ENCODE peak calls at places on chromosome 6, in six cellular contexts. S, H, C, F, B and O are unnamed samples.

GRCh38 chr6:34202329-34203201 is 34.1 kb upstream of the HMGA1 start:
- DNase-seq in S (no peak), H (no peak), C (no peak), F (no peak), B (no peak), O (peak)

GRCh38 chr6:10099086-10099499 is 315.8 kb downstream of the TFAP2A start:
- DNase-seq in S (peak), H (no peak), C (no peak), F (peak), B (no peak), O (no peak)

GRCh38 chr6:12298995-12299394 is 8.8 kb downstream of the EDN1 start:
- DNase-seq in S (no peak), H (no peak), C (no peak), F (no peak), B (no peak), O (peak)

GRCh38 chr6:96089173-96089572 is 73.4 kb downstream of the FUT9 start:
- DNase-seq in S (peak), H (no peak), C (no peak), F (no peak), B (no peak), O (peak)

GRCh38 chr6:168274046-168274952 is 45.3 kb downstream of the DACT2 start:
- DNase-seq in S (peak), H (no peak), C (no peak), F (peak), B (no peak), O (peak)

GRCh38 chr6:71468841-71469750 is 180.5 kb downstream of the OGFRL1 start:
- DNase-seq in S (no peak), H (no peak), C (no peak), F (no peak), B (no peak), O (no peak)

GRCh38 chr6:47241742-47242482 is 67.8 kb downstream of the TNFRSF21 start:
- DNase-seq in S (no peak), H (no peak), C (no peak), F (no peak), B (no peak), O (peak)

GRCh38 chr6:145206247-145206907 is 528.9 kb downstream of the EPM2A start:
- DNase-seq in S (no peak), H (no peak), C (no peak), F (no peak), B (no peak), O (no peak)

GRCh38 chr6:32058511-32058963 is 20.3 kb downstream of the CYP21A2 start:
- DNase-seq in S (no peak), H (no peak), C (no peak), F (no peak), B (no peak), O (no peak)

GRCh38 chr6:143939364-143939763 is 68.7 kb downstream of the PLAGL1 start:
- DNase-seq in S (no peak), H (no peak), C (no peak), F (no peak), B (no peak), O (no peak)

GRCh38 chr6:134148566-134148965 is 96.1 kb upstream of the SLC2A12 start:
- DNase-seq in S (no peak), H (no peak), C (no peak), F (no peak), B (no peak), O (no peak)

GRCh38 chr6:134147033-134147533 is 94.7 kb upstream of the SLC2A12 start:
- DNase-seq in S (no peak), H (no peak), C (no peak), F (no peak), B (no peak), O (no peak)

GRCh38 chr6:134152767-134153485 is 100.5 kb upstream of the SLC2A12 start:
- DNase-seq in S (no peak), H (peak), C (no peak), F (no peak), B (no peak), O (no peak)
- TF ChIP-seq EP300 in S (no peak), H (no peak), C (no peak), F (no peak), B (no peak), O (no peak)

GRCh38 chr6:156718647-156719394 is 58.4 kb upstream of the ARID1B start:
- DNase-seq in S (peak), H (peak), C (no peak), F (peak), B (no peak), O (peak)

GRCh38 chr6:156717542-156717941 is 59.6 kb upstream of the ARID1B start:
- DNase-seq in S (no peak), H (no peak), C (no peak), F (no peak), B (no peak), O (no peak)

GRCh38 chr6:156719395-156719719 is 57.8 kb upstream of the ARID1B start:
- DNase-seq in S (no peak), H (no peak), C (no peak), F (peak), B (no peak), O (no peak)

GRCh38 chr6:156719720-156720563 is 57.2 kb upstream of the ARID1B start:
- DNase-seq in S (peak), H (peak), C (peak), F (peak), B (peak), O (peak)

GRCh38 chr6:156720739-156721714 is 56.2 kb upstream of the ARID1B start:
- DNase-seq in S (peak), H (peak), C (no peak), F (peak), B (no peak), O (no peak)
- TF ChIP-seq EP300 in S (no peak), H (no peak), C (no peak), F (no peak), B (no peak), O (no peak)

GRCh38 chr6:155216312-155217028 is 47.3 kb upstream of the CLDN20 start:
- DNase-seq in S (no peak), H (no peak), C (no peak), F (no peak), B (no peak), O (no peak)
- TF ChIP-seq EP300 in S (no peak), H (no peak), C (no peak), F (no peak), B (no peak), O (no peak)

DNA sequence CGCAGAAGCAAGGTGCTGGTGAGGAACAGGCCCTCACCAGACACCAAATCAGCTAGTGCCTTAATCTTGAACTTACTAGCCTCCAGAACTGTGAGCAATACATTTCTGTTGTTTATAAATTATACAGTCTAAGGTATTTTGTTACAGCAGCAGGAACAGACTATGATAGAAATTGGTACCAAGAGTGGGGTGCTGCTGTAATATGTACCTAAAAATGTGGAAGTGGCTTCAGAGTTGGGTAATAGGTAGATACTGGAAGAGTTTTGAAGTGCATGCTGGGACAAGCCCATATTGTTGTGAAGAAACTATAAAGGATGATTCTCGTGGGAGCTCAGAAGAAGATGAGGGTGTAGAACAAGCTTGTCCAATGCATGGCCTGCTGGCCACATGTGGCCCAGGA is 866.8 kb downstream of the C6orf118 start:
- DNase-seq in S (no peak), H (no peak), C (no peak), F (no peak), B (no peak), O (no peak)
- TF ChIP-seq EP300 in S (no peak), H (no peak), C (no peak), F (no peak), B (no peak), O (no peak)

DNA sequence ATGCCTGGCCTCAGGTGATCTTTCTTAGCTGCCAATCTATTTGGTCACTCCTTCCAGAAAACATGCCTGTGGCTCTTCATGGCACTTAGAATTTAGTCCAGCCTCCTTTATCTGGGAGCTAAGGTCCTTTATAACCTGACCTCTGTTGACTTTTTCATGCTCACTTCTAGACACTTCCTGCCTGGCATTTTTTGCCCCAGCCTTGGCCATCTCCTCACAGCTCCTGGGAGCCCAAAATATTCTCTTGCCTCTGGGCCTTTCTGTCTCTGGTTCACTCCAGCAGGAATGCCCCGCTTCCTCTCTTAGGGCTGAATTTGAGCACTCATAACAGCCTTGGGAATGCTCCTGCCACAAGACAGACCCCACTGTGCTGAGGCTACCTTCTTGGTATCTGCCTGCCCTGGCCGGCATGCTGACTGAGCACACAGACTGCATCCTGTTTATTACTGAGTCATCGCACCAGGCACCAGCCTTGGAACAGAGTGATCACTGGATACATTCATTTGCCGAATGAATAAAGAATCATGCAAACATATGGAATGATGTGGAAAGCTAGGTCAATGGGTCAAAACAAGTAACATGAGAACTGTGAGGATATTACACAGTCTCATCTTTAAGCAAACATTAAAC is 5.8 kb upstream of the EEF1E1 start:
- DNase-seq in S (no peak), H (no peak), C (no peak), F (no peak), B (no peak), O (peak)
- TF ChIP-seq EP300 in S (no peak), H (no peak), C (no peak), F (no peak), B (no peak), O (peak)

DNA sequence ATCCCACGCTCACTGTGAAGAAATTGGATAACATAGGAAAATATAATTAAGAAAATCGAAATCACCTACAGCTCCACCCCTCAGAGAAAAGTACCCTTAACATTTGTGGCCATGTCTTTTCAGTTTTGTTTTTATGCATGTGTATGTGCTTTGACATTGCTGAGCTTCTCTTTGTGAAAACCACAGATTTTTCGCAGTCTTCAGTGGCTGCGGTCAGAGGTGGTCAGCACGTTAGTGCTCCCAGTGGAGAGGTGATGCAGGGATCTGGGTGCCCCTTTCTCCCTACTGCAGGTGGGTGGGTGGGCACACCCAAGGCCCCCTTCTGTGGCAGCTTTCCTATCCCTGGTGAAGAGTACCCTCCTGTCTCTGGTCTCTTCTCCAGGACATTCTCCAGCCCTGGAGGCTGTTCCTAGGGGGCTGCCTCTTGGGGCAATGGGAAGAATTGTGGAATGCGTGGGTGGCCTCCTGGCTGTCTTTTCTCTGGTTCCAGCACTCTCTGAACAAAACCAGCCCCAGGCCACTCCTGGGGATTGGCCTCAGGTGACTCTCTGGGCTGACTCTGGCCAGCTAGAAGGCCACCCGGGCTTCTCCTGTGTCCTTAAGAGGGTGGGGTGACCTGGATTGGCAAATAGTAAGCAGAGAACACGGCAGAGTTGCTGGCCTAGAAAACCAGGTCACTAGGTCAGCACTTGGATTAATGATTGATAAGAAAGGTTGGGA is 49.8 kb upstream of the FANCE start:
- DNase-seq in S (peak), H (no peak), C (no peak), F (no peak), B (no peak), O (peak)
- TF ChIP-seq EP300 in S (no peak), H (no peak), C (no peak), F (no peak), B (no peak), O (no peak)

GRCh38 chr6:110492584-110492983 is 16.2 kb upstream of the SLC22A16 start:
- DNase-seq in S (no peak), H (no peak), C (no peak), F (no peak), B (no peak), O (no peak)

GRCh38 chr6:110490110-110490509 is 13.7 kb upstream of the SLC22A16 start:
- DNase-seq in S (no peak), H (no peak), C (no peak), F (no peak), B (no peak), O (no peak)

GRCh38 chr6:110493253-110493800 is 16.9 kb upstream of the SLC22A16 start:
- DNase-seq in S (no peak), H (no peak), C (no peak), F (no peak), B (no peak), O (no peak)

GRCh38 chr6:110491299-110491643 is 14.9 kb upstream of the SLC22A16 start:
- DNase-seq in S (no peak), H (no peak), C (no peak), F (no peak), B (no peak), O (no peak)

GRCh38 chr6:110491644-110492317 is 15.4 kb upstream of the SLC22A16 start:
- DNase-seq in S (no peak), H (no peak), C (no peak), F (no peak), B (no peak), O (no peak)
- TF ChIP-seq EP300 in S (no peak), H (no peak), C (no peak), F (no peak), B (no peak), O (no peak)

DNA sequence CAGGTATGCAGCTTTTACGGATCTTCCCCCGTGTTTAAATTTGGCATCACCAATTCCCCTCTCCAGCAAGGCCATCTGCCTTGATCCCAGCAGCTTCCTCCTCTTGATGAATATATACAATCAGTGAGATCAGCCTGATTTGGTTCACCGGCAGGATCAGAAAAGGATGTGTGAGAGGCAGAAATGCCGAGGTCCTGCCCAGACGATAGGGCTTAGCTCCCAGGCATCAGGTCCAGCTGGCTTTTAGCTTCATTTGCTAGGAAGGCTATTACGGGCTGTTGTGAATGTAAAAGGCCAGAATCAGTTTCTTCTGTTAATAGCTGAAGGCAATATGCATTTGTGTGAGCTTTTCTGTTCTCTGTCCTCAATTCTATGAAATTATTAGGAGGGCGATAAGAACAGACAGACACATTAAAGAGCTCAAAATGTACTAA is 372.8 kb downstream of the BTBD9 start:
- DNase-seq in S (no peak), H (no peak), C (no peak), F (no peak), B (no peak), O (no peak)
- TF ChIP-seq EP300 in S (no peak), H (no peak), C (no peak), F (no peak), B (no peak), O (no peak)